ENCODE peak calls at places on chromosomes 2 and 18, in four cellular contexts. C is CD8-positive, alpha-beta T cell; K is SJSA1; G is endodermal cell. B is an unnamed sample.

GRCh38 chr2:50401772-50402653 is 629.9 kb downstream of the NRXN1 start:
- DNase-seq in C (no peak), K (peak; percentile 47), G (peak; percentile 90), B (peak; percentile 54)

GRCh38 chr2:238847432-238847801 is 468 bp upstream of the TWIST2 start:
- DNase-seq in C (no peak), K (no peak), G (no peak), B (no peak)

GRCh38 chr18:55334875-55335274 is 253.1 kb downstream of the TCF4 start:
- DNase-seq in C (no peak), K (no peak), G (no peak), B (no peak)

GRCh38 chr2:180012523-180012922 is 5.4 kb upstream of the CWC22 start:
- DNase-seq in C (no peak), K (no peak), G (no peak), B (no peak)

GRCh38 chr18:3044931-3045698 is 32.2 kb upstream of the LPIN2 start:
- DNase-seq in C (no peak), K (no peak), G (peak; percentile 20), B (peak; percentile 4)

GRCh38 chr18:3118195-3119010 is 101.4 kb downstream of the MYOM1 start:
- DNase-seq in C (no peak), K (no peak), G (no peak), B (no peak)

GRCh38 chr2:219167997-219168396 is 1.8 kb downstream of the SLC23A3 start:
- DNase-seq in C (no peak), K (no peak), G (no peak), B (no peak)

GRCh38 chr2:204452464-204453023 is 92.7 kb upstream of the PARD3B start:
- DNase-seq in C (no peak), K (peak; percentile 95), G (peak; percentile 54), B (no peak)

GRCh38 chr18:35950628-35950982 is 21.9 kb upstream of the RMP24 start:
- DNase-seq in C (no peak), K (no peak), G (no peak), B (no peak)

GRCh38 chr2:112682101-112682500 is 36.4 kb downstream of the SLC20A1 start:
- DNase-seq in C (no peak), K (no peak), G (no peak), B (no peak)

GRCh38 chr2:235773188-235773928 is 279.5 kb downstream of the AGAP1 start:
- DNase-seq in C (no peak), K (no peak), G (peak; percentile 53), B (no peak)

GRCh38 chr2:120460511-120460910 is 114.6 kb downstream of the INHBB start:
- DNase-seq in C (no peak), K (no peak), G (no peak), B (no peak)

GRCh38 chr18:5463836-5464235 is 80.0 kb downstream of the EPB41L3 start:
- DNase-seq in C (no peak), K (no peak), G (no peak), B (no peak)

GRCh38 chr2:236720974-236721600 is 151.5 kb downstream of the ACKR3 start:
- DNase-seq in C (no peak), K (no peak), G (no peak), B (no peak)

GRCh38 chr2:209661286-209661685 is 110.3 kb upstream of the UNC80 start:
- DNase-seq in C (no peak), K (no peak), G (peak; percentile 63), B (peak; percentile 75)

GRCh38 chr18:27378396-27379094 is 193.4 kb upstream of the CHST9 start:
- DNase-seq in C (no peak), K (peak; percentile 45), G (no peak), B (no peak)

GRCh38 chr2:215967590-215968373 is 45.6 kb downstream of the MREG start:
- DNase-seq in C (no peak), K (no peak), G (no peak), B (no peak)

GRCh38 chr18:5962362-5962761 is 67.0 kb upstream of the TMEM200C start:
- DNase-seq in C (no peak), K (no peak), G (peak; percentile 40), B (no peak)

GRCh38 chr2:182324665-182325064 is 102.2 kb downstream of the PDE1A start:
- DNase-seq in C (no peak), K (no peak), G (no peak), B (no peak)

GRCh38 chr18:50806208-50806616 is 13.6 kb downstream of the MRO start:
- DNase-seq in C (no peak), K (no peak), G (peak; percentile 70), B (no peak)

GRCh38 chr2:160583162-160583522 is 89.5 kb upstream of the RBMS1 start:
- DNase-seq in C (no peak), K (no peak), G (no peak), B (no peak)

GRCh38 chr2:72289283-72289682 is 141.6 kb upstream of the CYP26B1 start:
- DNase-seq in C (no peak), K (no peak), G (no peak), B (no peak)

GRCh38 chr2:72104821-72105588 is 42.7 kb downstream of the CYP26B1 start:
- DNase-seq in C (no peak), K (no peak), G (peak; percentile 79), B (no peak)

GRCh38 chr2:180180511-180180910 is 173.4 kb upstream of the CWC22 start:
- DNase-seq in C (no peak), K (no peak), G (no peak), B (no peak)

GRCh38 chr2:120543899-120544298 is 191.8 kb upstream of the GLI2 start:
- DNase-seq in C (no peak), K (no peak), G (no peak), B (no peak)

GRCh38 chr2:47076586-47077441 is 78.3 kb downstream of the STPG4 start:
- DNase-seq in C (no peak), K (peak; percentile 98), G (no peak), B (no peak)

GRCh38 chr2:47080888-47081301 is 74.2 kb downstream of the STPG4 start:
- DNase-seq in C (no peak), K (no peak), G (peak; percentile 35), B (no peak)

GRCh38 chr2:47077442-47078117 is 77.5 kb downstream of the STPG4 start:
- DNase-seq in C (no peak), K (no peak), G (no peak), B (no peak)

GRCh38 chr2:47078541-47079482 is 76.3 kb downstream of the STPG4 start:
- DNase-seq in C (no peak), K (no peak), G (no peak), B (no peak)

DNA sequence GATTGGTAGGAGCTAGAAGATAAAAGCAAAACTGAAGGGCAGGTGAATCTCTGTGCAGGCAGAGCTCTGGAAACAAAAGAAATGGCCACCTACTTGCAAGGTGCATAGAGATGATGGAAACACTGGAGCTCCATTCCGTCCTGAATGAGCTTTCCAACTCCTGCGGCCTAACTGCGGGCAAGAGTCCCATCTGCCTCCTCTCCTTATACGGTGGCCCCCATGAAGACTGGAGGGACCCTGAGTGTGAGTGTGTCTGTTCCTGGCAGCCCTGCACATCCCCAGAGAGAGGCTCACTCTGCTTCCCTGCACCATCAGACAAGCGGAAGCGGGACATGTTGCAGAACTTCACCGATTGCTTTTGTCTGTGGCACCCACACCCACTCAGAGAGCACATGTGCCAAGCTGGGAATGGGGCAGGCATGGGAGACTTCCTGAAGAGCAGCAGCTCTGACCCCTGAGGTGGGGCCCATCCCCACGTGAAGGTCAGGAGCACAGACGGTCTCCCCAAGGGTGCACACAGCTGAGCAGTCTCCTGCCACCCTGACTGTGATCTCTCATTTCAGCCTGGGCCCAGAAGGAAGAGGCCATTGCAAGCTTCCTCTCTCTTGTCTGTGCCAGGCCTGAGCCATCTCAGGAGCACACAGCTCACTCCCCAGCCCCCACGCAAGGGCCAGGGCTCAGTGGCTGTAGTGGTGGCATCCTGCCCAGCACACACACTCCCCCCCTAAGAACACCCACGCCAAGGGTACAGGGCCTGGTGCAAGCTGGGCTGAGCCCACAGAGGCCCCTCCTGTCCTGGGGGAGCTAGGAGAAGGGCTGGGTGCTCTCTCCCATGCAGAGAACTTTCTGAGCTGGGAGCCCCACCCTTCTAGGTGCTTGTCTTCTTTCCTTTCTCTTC is 75.3 kb downstream of the STPG4 start:
- DNase-seq in C (no peak), K (no peak), G (no peak), B (no peak)
- H3K4me1 ChIP-seq in C (no peaks in the 10 kb centered on the region), K (peaks cover 46% of the 10 kb centered on the region), G (peaks cover 19% of the 10 kb centered on the region), B (peaks cover 22% of the 10 kb centered on the region)

GRCh38 chr2:226411727-226412360 is 387.8 kb downstream of the IRS1 start:
- DNase-seq in C (no peak), K (peak; percentile 56), G (no peak), B (no peak)

GRCh38 chr2:226411206-226411605 is 388.4 kb downstream of the IRS1 start:
- DNase-seq in C (no peak), K (no peak), G (no peak), B (no peak)

GRCh38 chr2:226408131-226408530 is 391.5 kb downstream of the IRS1 start:
- DNase-seq in C (no peak), K (no peak), G (no peak), B (no peak)

GRCh38 chr2:226410212-226410611 is 389.4 kb downstream of the IRS1 start:
- DNase-seq in C (no peak), K (no peak), G (no peak), B (no peak)

DNA sequence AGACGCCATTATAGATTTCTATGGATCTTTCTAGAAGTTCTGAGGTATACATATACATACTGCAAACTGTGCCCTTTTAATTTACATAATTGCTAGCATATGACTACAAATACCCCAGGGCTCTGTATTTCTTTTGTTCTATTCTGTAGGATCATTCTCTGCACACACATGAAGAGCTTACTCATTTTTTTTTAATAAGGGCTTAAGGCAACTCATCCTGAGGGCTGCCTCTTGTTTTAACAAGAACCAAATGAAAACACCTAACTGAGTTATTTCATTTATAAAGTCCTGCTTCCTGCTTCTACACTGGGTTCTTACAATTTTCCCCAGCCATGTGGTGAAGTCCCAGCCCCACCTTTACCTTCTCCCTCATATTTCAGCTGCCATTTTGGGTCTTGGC is 390.5 kb downstream of the IRS1 start:
- DNase-seq in C (no peak), K (no peak), G (no peak), B (no peak)
- H3K4me1 ChIP-seq in C (no peaks in the 10 kb centered on the region), K (peaks cover 15% of the 10 kb centered on the region), G (no peaks in the 10 kb centered on the region), B (no peaks in the 10 kb centered on the region)

GRCh38 chr2:143150287-143150686 is 21.1 kb downstream of the ARHGAP15 start:
- DNase-seq in C (no peak), K (no peak), G (no peak), B (no peak)

GRCh38 chr2:143145056-143145455 is 15.8 kb downstream of the ARHGAP15 start:
- DNase-seq in C (no peak), K (no peak), G (no peak), B (no peak)

GRCh38 chr2:143151111-143151752 is 22.0 kb downstream of the ARHGAP15 start:
- DNase-seq in C (no peak), K (no peak), G (no peak), B (no peak)

GRCh38 chr2:143152219-143152618 is 23.0 kb downstream of the ARHGAP15 start:
- DNase-seq in C (no peak), K (no peak), G (no peak), B (no peak)

GRCh38 chr2:143148757-143149156 is 19.5 kb downstream of the ARHGAP15 start:
- DNase-seq in C (no peak), K (no peak), G (no peak), B (no peak)
- H3K4me1 ChIP-seq in C (peaks cover 89% of the 10 kb centered on the region), K (no peaks in the 10 kb centered on the region), G (no peaks in the 10 kb centered on the region), B (no peaks in the 10 kb centered on the region)

GRCh38 chr2:46988230-46988629 is 72.6 kb upstream of the MCFD2 start:
- DNase-seq in C (no peak), K (no peak), G (no peak), B (no peak)
- H3K4me1 ChIP-seq in C (peaks cover 15% of the 10 kb centered on the region), K (peaks cover 33% of the 10 kb centered on the region), G (peaks cover 13% of the 10 kb centered on the region), B (peaks cover 40% of the 10 kb centered on the region)

GRCh38 chr2:5945707-5946106 is 253.5 kb downstream of the SOX11 start:
- DNase-seq in C (no peak), K (no peak), G (no peak), B (no peak)
- H3K4me1 ChIP-seq in C (no peaks in the 10 kb centered on the region), K (no peaks in the 10 kb centered on the region), G (no peaks in the 10 kb centered on the region), B (no peaks in the 10 kb centered on the region)

B was measured in BE2C.